ENCODE peak calls at places on chromosomes 6 and 20, in five cellular contexts. One of them, this sample, is unnamed.

GRCh38 chr20:44166477-44166876 is 20.5 kb downstream of the JPH2 start:
- DNase-seq in stimulated activated CD4-positive, alpha-beta T cell treated with anti-CD3 and anti-CD28 coated beads, Interleukin-12 subunit alpha, Interleukin-12 subunit beta, amount 100 ng/mL, for 4 hours: no peak
- DNase-seq in right lobe of liver: no peak
- DNase-seq in neural crest cell: no peak
- DNase-seq in amygdala: no peak
- DNase-seq in this sample: no peak

GRCh38 chr6:135675862-135676261 is 175.6 kb upstream of the PDE7B start:
- DNase-seq in stimulated activated CD4-positive, alpha-beta T cell treated with anti-CD3 and anti-CD28 coated beads, Interleukin-12 subunit alpha, Interleukin-12 subunit beta, amount 100 ng/mL, for 4 hours: no peak
- DNase-seq in right lobe of liver: no peak
- DNase-seq in neural crest cell: peak
- DNase-seq in amygdala: no peak
- DNase-seq in this sample: peak

GRCh38 chr20:14406495-14406894 is 69.1 kb upstream of the FLRT3 start:
- DNase-seq in stimulated activated CD4-positive, alpha-beta T cell treated with anti-CD3 and anti-CD28 coated beads, Interleukin-12 subunit alpha, Interleukin-12 subunit beta, amount 100 ng/mL, for 4 hours: no peak
- DNase-seq in right lobe of liver: no peak
- DNase-seq in neural crest cell: no peak
- DNase-seq in amygdala: no peak
- DNase-seq in this sample: no peak

GRCh38 chr6:19417713-19418112 is 419.5 kb upstream of the ID4 start:
- DNase-seq in stimulated activated CD4-positive, alpha-beta T cell treated with anti-CD3 and anti-CD28 coated beads, Interleukin-12 subunit alpha, Interleukin-12 subunit beta, amount 100 ng/mL, for 4 hours: no peak
- DNase-seq in right lobe of liver: no peak
- DNase-seq in neural crest cell: no peak
- DNase-seq in amygdala: no peak
- DNase-seq in this sample: no peak

GRCh38 chr6:7204726-7205125 is 97.0 kb downstream of the RREB1 start:
- DNase-seq in stimulated activated CD4-positive, alpha-beta T cell treated with anti-CD3 and anti-CD28 coated beads, Interleukin-12 subunit alpha, Interleukin-12 subunit beta, amount 100 ng/mL, for 4 hours: no peak
- DNase-seq in right lobe of liver: no peak
- DNase-seq in neural crest cell: no peak
- DNase-seq in amygdala: no peak
- DNase-seq in this sample: no peak

GRCh38 chr6:131914234-131914633 is 36.9 kb downstream of the CCN2 start:
- DNase-seq in stimulated activated CD4-positive, alpha-beta T cell treated with anti-CD3 and anti-CD28 coated beads, Interleukin-12 subunit alpha, Interleukin-12 subunit beta, amount 100 ng/mL, for 4 hours: no peak
- DNase-seq in right lobe of liver: no peak
- DNase-seq in neural crest cell: no peak
- DNase-seq in amygdala: no peak
- DNase-seq in this sample: no peak

GRCh38 chr20:63497946-63498935 is 642 bp downstream of the EEF1A2 start:
- DNase-seq in stimulated activated CD4-positive, alpha-beta T cell treated with anti-CD3 and anti-CD28 coated beads, Interleukin-12 subunit alpha, Interleukin-12 subunit beta, amount 100 ng/mL, for 4 hours: no peak
- DNase-seq in right lobe of liver: peak
- DNase-seq in neural crest cell: no peak
- DNase-seq in amygdala: no peak
- DNase-seq in this sample: no peak

GRCh38 chr20:62697468-62697912 is 11.1 kb upstream of the NTSR1 start:
- DNase-seq in stimulated activated CD4-positive, alpha-beta T cell treated with anti-CD3 and anti-CD28 coated beads, Interleukin-12 subunit alpha, Interleukin-12 subunit beta, amount 100 ng/mL, for 4 hours: no peak
- DNase-seq in right lobe of liver: no peak
- DNase-seq in neural crest cell: peak
- DNase-seq in amygdala: peak
- DNase-seq in this sample: no peak

GRCh38 chr6:13553646-13554045 is 20.8 kb upstream of the SIRT5 start:
- DNase-seq in stimulated activated CD4-positive, alpha-beta T cell treated with anti-CD3 and anti-CD28 coated beads, Interleukin-12 subunit alpha, Interleukin-12 subunit beta, amount 100 ng/mL, for 4 hours: no peak
- DNase-seq in right lobe of liver: no peak
- DNase-seq in neural crest cell: no peak
- DNase-seq in amygdala: no peak
- DNase-seq in this sample: no peak

GRCh38 chr20:21436186-21436585 is 38.9 kb upstream of the NKX2-4 start:
- DNase-seq in stimulated activated CD4-positive, alpha-beta T cell treated with anti-CD3 and anti-CD28 coated beads, Interleukin-12 subunit alpha, Interleukin-12 subunit beta, amount 100 ng/mL, for 4 hours: no peak
- DNase-seq in right lobe of liver: no peak
- DNase-seq in neural crest cell: no peak
- DNase-seq in amygdala: no peak
- DNase-seq in this sample: no peak

GRCh38 chr20:38843346-38843745 is 37.8 kb downstream of the PPP1R16B start:
- DNase-seq in stimulated activated CD4-positive, alpha-beta T cell treated with anti-CD3 and anti-CD28 coated beads, Interleukin-12 subunit alpha, Interleukin-12 subunit beta, amount 100 ng/mL, for 4 hours: peak
- DNase-seq in right lobe of liver: no peak
- DNase-seq in neural crest cell: no peak
- DNase-seq in amygdala: no peak
- DNase-seq in this sample: no peak

GRCh38 chr6:158031191-158031444 is 49.5 kb downstream of the SYNJ2 start:
- DNase-seq in stimulated activated CD4-positive, alpha-beta T cell treated with anti-CD3 and anti-CD28 coated beads, Interleukin-12 subunit alpha, Interleukin-12 subunit beta, amount 100 ng/mL, for 4 hours: no peak
- DNase-seq in right lobe of liver: no peak
- DNase-seq in neural crest cell: no peak
- DNase-seq in amygdala: no peak
- DNase-seq in this sample: no peak

GRCh38 chr6:51841656-51842055 is 245.8 kb downstream of the PKHD1 start:
- DNase-seq in stimulated activated CD4-positive, alpha-beta T cell treated with anti-CD3 and anti-CD28 coated beads, Interleukin-12 subunit alpha, Interleukin-12 subunit beta, amount 100 ng/mL, for 4 hours: no peak
- DNase-seq in right lobe of liver: no peak
- DNase-seq in neural crest cell: peak
- DNase-seq in amygdala: no peak
- DNase-seq in this sample: peak

GRCh38 chr6:106688177-106688951 is 59.0 kb downstream of the QRSL1 start:
- DNase-seq in stimulated activated CD4-positive, alpha-beta T cell treated with anti-CD3 and anti-CD28 coated beads, Interleukin-12 subunit alpha, Interleukin-12 subunit beta, amount 100 ng/mL, for 4 hours: no peak
- DNase-seq in right lobe of liver: no peak
- DNase-seq in neural crest cell: no peak
- DNase-seq in amygdala: no peak
- DNase-seq in this sample: no peak

GRCh38 chr20:330233-331149 is 5.1 kb downstream of the SOX12 start:
- DNase-seq in stimulated activated CD4-positive, alpha-beta T cell treated with anti-CD3 and anti-CD28 coated beads, Interleukin-12 subunit alpha, Interleukin-12 subunit beta, amount 100 ng/mL, for 4 hours: peak
- DNase-seq in right lobe of liver: no peak
- DNase-seq in neural crest cell: peak
- DNase-seq in amygdala: peak
- DNase-seq in this sample: peak

GRCh38 chr6:56922645-56923044 is 32.3 kb upstream of the BEND6 start:
- DNase-seq in stimulated activated CD4-positive, alpha-beta T cell treated with anti-CD3 and anti-CD28 coated beads, Interleukin-12 subunit alpha, Interleukin-12 subunit beta, amount 100 ng/mL, for 4 hours: no peak
- DNase-seq in right lobe of liver: no peak
- DNase-seq in neural crest cell: no peak
- DNase-seq in amygdala: no peak
- DNase-seq in this sample: no peak

GRCh38 chr6:28794175-28795002 is 129.4 kb downstream of the TRIM27 start:
- DNase-seq in stimulated activated CD4-positive, alpha-beta T cell treated with anti-CD3 and anti-CD28 coated beads, Interleukin-12 subunit alpha, Interleukin-12 subunit beta, amount 100 ng/mL, for 4 hours: no peak
- DNase-seq in right lobe of liver: no peak
- DNase-seq in neural crest cell: no peak
- DNase-seq in amygdala: no peak
- DNase-seq in this sample: no peak

GRCh38 chr20:20752712-20753111 is 40.3 kb upstream of the RALGAPA2 start:
- DNase-seq in stimulated activated CD4-positive, alpha-beta T cell treated with anti-CD3 and anti-CD28 coated beads, Interleukin-12 subunit alpha, Interleukin-12 subunit beta, amount 100 ng/mL, for 4 hours: no peak
- DNase-seq in right lobe of liver: no peak
- DNase-seq in neural crest cell: no peak
- DNase-seq in amygdala: no peak
- DNase-seq in this sample: no peak

GRCh38 chr6:19549109-19549508 is 288.1 kb upstream of the ID4 start:
- DNase-seq in stimulated activated CD4-positive, alpha-beta T cell treated with anti-CD3 and anti-CD28 coated beads, Interleukin-12 subunit alpha, Interleukin-12 subunit beta, amount 100 ng/mL, for 4 hours: no peak
- DNase-seq in right lobe of liver: no peak
- DNase-seq in neural crest cell: no peak
- DNase-seq in amygdala: no peak
- DNase-seq in this sample: no peak

GRCh38 chr20:13034115-13034514 is 25.3 kb downstream of the SPTLC3 start:
- DNase-seq in stimulated activated CD4-positive, alpha-beta T cell treated with anti-CD3 and anti-CD28 coated beads, Interleukin-12 subunit alpha, Interleukin-12 subunit beta, amount 100 ng/mL, for 4 hours: no peak
- DNase-seq in right lobe of liver: no peak
- DNase-seq in neural crest cell: no peak
- DNase-seq in amygdala: no peak
- DNase-seq in this sample: no peak

This sample was measured in nephron progenitor cell.